ENCODE peak calls at places on chromosomes 11 and 22, in four cellular contexts. F is NT2/D1; M is activated naive CD8-positive, alpha-beta T cell treated with anti-CD3 and anti-CD28 coated beads, Interleukin-2, amount 50 U/mL, for 24 hours; A is smooth muscle cell of the brain vasculature. U is an unnamed sample.

GRCh38 chr11:35553831-35554230 is 28.4 kb upstream of the PAMR1 start:
- DNase-seq in M (no peak), F (no peak), A (peak; percentile 87), U (no peak)

GRCh38 chr11:115409116-115409663 is 95.0 kb downstream of the CADM1 start:
- DNase-seq in F (peak; percentile 27), M (no peak), A (no peak), U (no peak)

GRCh38 chr11:83025267-83025704 is 46.4 kb downstream of the RAB30 start:
- DNase-seq in A (no peak), M (no peak), F (peak; percentile 47), U (no peak)

GRCh38 chr22:19663821-19664325 is 50.4 kb upstream of the SEPTIN5 start:
- DNase-seq in A (peak; percentile 54), M (no peak), F (no peak), U (no peak)

GRCh38 chr22:41030891-41031290 is 61.5 kb upstream of the EP300 start:
- DNase-seq in F (no peak), A (no peak), M (no peak), U (no peak)

GRCh38 chr11:96162816-96163499 is 180.0 kb downstream of the MAML2 start:
- DNase-seq in A (peak; percentile 57), F (no peak), M (no peak), U (peak; percentile 90)

GRCh38 chr22:31604137-31604705 is 57.8 kb downstream of the PISD start:
- DNase-seq in F (no peak), A (no peak), M (no peak), U (no peak)

GRCh38 chr11:4560462-4560861 is 15.5 kb downstream of the OR52M1 start:
- DNase-seq in A (no peak), F (no peak), M (no peak), U (no peak)

GRCh38 chr11:2303627-2304155 is 1.9 kb downstream of the TSPAN32 start:
- DNase-seq in A (no peak), M (no peak), F (no peak), U (no peak)

GRCh38 chr11:123188508-123189165 is 6.4 kb downstream of the CLMP start:
- DNase-seq in M (no peak), A (no peak), F (no peak), U (peak; percentile 17)

U was measured in pulmonary artery endothelial cell.